ENCODE peak calls at places on chromosomes 3 and 15, in ten cellular contexts. A, B, L, S, P, M, K, O, Y and I are unnamed samples.

GRCh38 chr15:64635486-64635815 is 139.9 kb downstream of the RBPMS2 start:
- DNase-seq in A (peak; percentile 27), B (no peak), L (peak; percentile 68), S (peak; percentile 76), P (no peak), M (peak; percentile 25), K (peak; percentile 43), O (peak; percentile 40), Y (no peak), I (no peak)

GRCh38 chr3:118705827-118706226 is 328.8 kb downstream of the IGSF11 start:
- DNase-seq in A (no peak), B (no peak), L (no peak), S (no peak), P (no peak), M (no peak), K (no peak), O (no peak), Y (no peak), I (no peak)

GRCh38 chr15:85773249-85773648 is 21.5 kb downstream of the KLHL25 start:
- DNase-seq in A (no peak), B (no peak), L (no peak), S (no peak), P (peak; percentile 65), M (no peak), K (no peak), O (no peak), Y (no peak), I (no peak)

GRCh38 chr3:129559565-129560079 is 16.6 kb downstream of the H1-8 start:
- DNase-seq in A (no peak), B (no peak), L (no peak), S (no peak), P (peak; percentile 51), M (no peak), K (no peak), O (no peak), Y (no peak), I (peak; percentile 46)

GRCh38 chr3:182999767-183000166 is 19.4 kb upstream of the DCUN1D1 start:
- DNase-seq in A (no peak), B (no peak), L (no peak), S (no peak), P (no peak), M (no peak), K (no peak), O (no peak), Y (no peak), I (no peak)

GRCh38 chr3:129695203-129695602 is 88.7 kb upstream of the PLXND1 start:
- DNase-seq in A (no peak), B (no peak), L (peak; percentile 32), S (peak; percentile 11), P (no peak), M (no peak), K (no peak), O (no peak), Y (no peak), I (peak; percentile 23)

GRCh38 chr3:159005148-159005547 is 203.3 kb downstream of the MFSD1 start:
- DNase-seq in A (no peak), B (no peak), L (no peak), S (no peak), P (no peak), M (no peak), K (no peak), O (no peak), Y (no peak), I (no peak)

GRCh38 chr3:188170461-188171459 is 16.8 kb downstream of the LPP start:
- DNase-seq in A (no peak), B (no peak), L (no peak), S (no peak), P (no peak), M (no peak), K (no peak), O (no peak), Y (no peak), I (no peak)

GRCh38 chr3:45783667-45784066 is 12.7 kb downstream of the SLC6A20 start:
- DNase-seq in A (no peak), B (no peak), L (no peak), S (no peak), P (no peak), M (no peak), K (no peak), O (no peak), Y (no peak), I (no peak)

DNA sequence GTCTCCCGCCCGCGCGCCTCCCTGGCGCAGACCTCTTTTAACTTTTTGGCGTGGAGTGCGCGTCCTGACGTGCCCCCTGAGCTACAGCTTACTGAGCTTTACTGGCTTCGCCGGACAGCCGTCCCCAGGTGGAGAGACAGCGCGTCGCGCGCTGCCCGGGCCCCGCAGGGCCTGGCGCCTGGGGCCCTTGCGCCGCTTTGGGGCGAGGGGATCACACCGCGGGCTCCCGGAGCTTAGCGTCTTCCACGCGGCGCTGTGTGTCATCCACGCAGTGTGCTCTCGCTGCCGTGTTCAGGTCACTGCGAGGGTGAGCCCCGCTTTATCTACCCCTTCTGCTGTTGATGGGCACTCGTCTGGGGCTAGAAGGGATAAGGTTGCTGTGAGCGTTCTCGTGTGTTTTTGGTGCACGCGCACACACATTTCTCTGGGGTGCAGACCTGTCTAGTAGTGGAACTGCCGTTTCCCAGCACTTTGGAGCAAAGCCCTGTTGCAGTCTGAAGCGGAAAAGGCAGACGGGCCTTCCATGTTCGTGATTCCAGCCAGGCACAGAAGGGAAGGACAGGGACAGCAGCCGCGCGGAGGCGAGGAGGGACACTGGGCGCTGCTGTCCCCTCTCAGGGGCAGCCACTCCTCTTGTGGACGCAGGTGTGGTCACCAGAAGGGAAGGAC is 33.1 kb upstream of the ALDH1L1 start:
- DNase-seq in A (no peak), B (no peak), L (no peak), S (no peak), P (peak; percentile 55), M (no peak), K (peak; percentile 33), O (no peak), Y (no peak), I (peak; percentile 52)
- H3K4me3 ChIP-seq in A (peak overlapping the region; percentile 61), B (no peak overlapping the region), L (peak overlapping the region; percentile 23), S (no peak overlapping the region), P (peak overlapping the region; percentile 28), M (no peak overlapping the region), K (peak overlapping the region; percentile 51), O (no peak overlapping the region), Y (peak overlapping the region; percentile 57), I (peak overlapping the region; percentile 74)

GRCh38 chr3:171113716-171114115 is 87.2 kb upstream of the SLC2A2 start:
- DNase-seq in A (no peak), B (no peak), L (no peak), S (no peak), P (no peak), M (no peak), K (no peak), O (peak; percentile 25), Y (no peak), I (no peak)
- TF ChIP-seq CTCF in A (no peak), B (no peak), L (no peak), S (no peak), P (no peak), M (no peak), K (no peak), O (peak; percentile 35), Y (no peak), I (no peak)

GRCh38 chr3:150599611-150600297 is 3.4 kb upstream of the SELENOT start:
- DNase-seq in A (no peak), B (peak; percentile 80), L (no peak), S (peak; percentile 55), P (no peak), M (no peak), K (no peak), O (peak; percentile 59), Y (no peak), I (no peak)

GRCh38 chr3:150602426-150603089 is 563 bp upstream of the SELENOT start:
- DNase-seq in A (no peak), B (no peak), L (no peak), S (no peak), P (no peak), M (peak; percentile 28), K (no peak), O (no peak), Y (no peak), I (no peak)

GRCh38 chr3:150605998-150606641 is 3.0 kb downstream of the SELENOT start:
- DNase-seq in A (no peak), B (no peak), L (no peak), S (peak; percentile 31), P (no peak), M (no peak), K (no peak), O (peak; percentile 19), Y (no peak), I (no peak)

GRCh38 chr3:150603888-150604319 is 783 bp downstream of the SELENOT start:
- DNase-seq in A (no peak), B (no peak), L (no peak), S (no peak), P (no peak), M (no peak), K (peak; percentile 32), O (peak; percentile 48), Y (no peak), I (no peak)

GRCh38 chr3:150603090-150603887 is at the start of gene SELENOT:
- DNase-seq in A (peak; percentile 94), B (peak; percentile 81), L (peak; percentile 95), S (peak; percentile 95), P (peak; percentile 98), M (peak; percentile 93), K (peak; percentile 94), O (peak; percentile 96), Y (peak; percentile 95), I (peak; percentile 98)
- H3K4me1 ChIP-seq in A (peaks cover 38% of the 10 kb centered on the region), B (peaks cover 35% of the 10 kb centered on the region), L (no peaks in the 10 kb centered on the region), S (peaks cover 51% of the 10 kb centered on the region), P (peaks cover 10% of the 10 kb centered on the region), M (peaks cover 22% of the 10 kb centered on the region), K (peaks cover 13% of the 10 kb centered on the region), O (peaks cover 23% of the 10 kb centered on the region), Y (peaks cover 17% of the 10 kb centered on the region), I (peaks cover 40% of the 10 kb centered on the region)

GRCh38 chr15:58409861-58410260 is 21.9 kb upstream of the LIPC start:
- DNase-seq in A (no peak), B (no peak), L (no peak), S (no peak), P (no peak), M (no peak), K (no peak), O (no peak), Y (no peak), I (no peak)
- H3K4me3 ChIP-seq in A (peak overlapping the region; percentile 44), B (no peak overlapping the region), L (no peak overlapping the region), S (no peak overlapping the region), P (peak overlapping the region; percentile 8), M (no peak overlapping the region), K (no peak overlapping the region), O (no peak overlapping the region), Y (peak overlapping the region; percentile 2), I (no peak overlapping the region)